ENCODE peak calls at places on chromosomes 13 and 19, in ten cellular contexts. T, M, Q, X, Y, A, B, C, R and N are unnamed samples.
A peak's percentile ranks its signal among the peaks of the same experiment; 100 is the strongest.

GRCh38 chr19:46579286-46579944 is 21.7 kb upstream of the CALM3 start:
- DNase-seq in Y (no peak), R (peak; percentile 64), B (peak; percentile 82), X (no peak), M (no peak), T (no peak), A (no peak), C (no peak), Q (peak; percentile 28), N (no peak)

GRCh38 chr13:93413972-93414717 is 187.5 kb downstream of the GPC6 start:
- DNase-seq in R (no peak), Q (no peak), Y (no peak), A (no peak), T (no peak), X (no peak), C (no peak), B (no peak), M (no peak), N (no peak)

GRCh38 chr19:52492991-52493470 is 34.4 kb upstream of the ZNF808 start:
- DNase-seq in B (peak; percentile 72), T (no peak), Q (no peak), A (peak; percentile 52), R (peak; percentile 8), X (no peak), C (no peak), M (no peak), Y (no peak), N (no peak)

GRCh38 chr19:17205237-17206140 is 9.7 kb upstream of the USE1 start:
- DNase-seq in Y (peak; percentile 79), Q (peak; percentile 72), M (peak; percentile 78), B (peak; percentile 80), A (no peak), T (peak; percentile 84), X (no peak), C (peak; percentile 82), R (peak; percentile 74), N (peak; percentile 38)

GRCh38 chr19:50639121-50640112 is at the start of gene SYT3:
- DNase-seq in Y (no peak), B (peak; percentile 80), R (peak; percentile 95), Q (peak; percentile 55), T (peak; percentile 48), A (peak; percentile 84), M (peak; percentile 74), X (no peak), C (peak; percentile 20), N (no peak)

GRCh38 chr13:53064721-53065120 is 36.1 kb downstream of the OLFM4 start:
- DNase-seq in M (no peak), C (no peak), X (no peak), A (no peak), R (peak; percentile 39), Q (no peak), T (no peak), B (no peak), Y (no peak), N (peak; percentile 49)

GRCh38 chr13:35953537-35954206 is 177.5 kb downstream of the DCLK1 start:
- DNase-seq in B (peak; percentile 54), C (peak; percentile 49), Q (peak; percentile 48), T (peak; percentile 38), M (peak; percentile 96), X (peak; percentile 90), Y (peak; percentile 84), A (no peak), R (peak; percentile 74), N (peak; percentile 86)

GRCh38 chr13:80342541-80343371 is 1.8 kb upstream of the SPRY2 start:
- DNase-seq in X (peak; percentile 88), Y (peak; percentile 89), A (peak; percentile 98), Q (peak; percentile 72), M (peak; percentile 90), B (peak; percentile 96), T (peak; percentile 89), R (peak; percentile 84), C (peak; percentile 87), N (peak; percentile 77)

GRCh38 chr19:42242071-42242511 is 311 bp downstream of the GSK3A start:
- DNase-seq in X (peak; percentile 79), M (no peak), R (peak; percentile 59), B (no peak), A (no peak), T (no peak), Q (no peak), C (no peak), Y (no peak), N (no peak)

GRCh38 chr19:17629760-17630159 is 58.4 kb downstream of the UNC13A start:
- DNase-seq in T (no peak), R (no peak), B (no peak), M (no peak), Y (no peak), A (no peak), C (no peak), Q (no peak), X (no peak), N (no peak)

GRCh38 chr13:91046715-91047327 is 300.7 kb upstream of the MIR17HG start:
- DNase-seq in C (no peak), R (no peak), M (no peak), B (no peak), Y (no peak), T (no peak), A (no peak), X (no peak), Q (peak; percentile 5), N (no peak)

GRCh38 chr19:45100202-45100600 is 7.2 kb downstream of the PPP1R37 start:
- DNase-seq in T (no peak), Y (no peak), X (no peak), C (no peak), Q (no peak), A (no peak), B (no peak), M (no peak), R (no peak), N (no peak)

GRCh38 chr13:74683411-74683810 is 549.2 kb upstream of the KLF12 start:
- DNase-seq in Y (no peak), Q (no peak), X (no peak), M (no peak), C (no peak), R (no peak), T (no peak), B (no peak), A (no peak), N (no peak)

GRCh38 chr13:104085611-104086010 is 1019.4 kb upstream of the SLC10A2 start:
- DNase-seq in R (no peak), A (no peak), T (no peak), Q (no peak), M (no peak), C (no peak), B (no peak), Y (no peak), X (no peak), N (no peak)

GRCh38 chr19:46132508-46133100 is 8.1 kb upstream of the IGFL3 start:
- DNase-seq in C (no peak), B (no peak), M (no peak), Y (no peak), T (no peak), Q (no peak), R (no peak), X (no peak), A (no peak), N (no peak)

GRCh38 chr13:30745917-30746686 is 10.8 kb downstream of the ALOX5AP start:
- DNase-seq in T (no peak), Q (no peak), M (no peak), Y (no peak), X (no peak), R (peak; percentile 19), C (peak; percentile 54), A (no peak), B (no peak), N (no peak)

GRCh38 chr19:13076787-13077186 is 25.9 kb downstream of the LYL1 start:
- DNase-seq in M (no peak), R (no peak), T (no peak), Q (no peak), C (no peak), Y (no peak), B (no peak), A (no peak), X (no peak), N (no peak)

GRCh38 chr13:94073006-94073744 is 406.3 kb downstream of the DCT start:
- DNase-seq in M (no peak), A (no peak), B (no peak), Q (no peak), R (no peak), T (no peak), Y (no peak), X (no peak), C (no peak), N (no peak)

GRCh38 chr19:11265785-11266236 is 3.5 kb upstream of the DOCK6 start:
- DNase-seq in M (no peak), A (no peak), Y (no peak), R (no peak), C (peak; percentile 95), Q (peak; percentile 87), B (no peak), X (no peak), T (peak; percentile 91), N (no peak)
- TF ChIP-seq EP300 in M (no peak), A (no peak), Y (no peak), R (no peak), C (peak; percentile 72), Q (no peak), B (no peak), X (no peak), T (no peak), N (no peak)

DNA sequence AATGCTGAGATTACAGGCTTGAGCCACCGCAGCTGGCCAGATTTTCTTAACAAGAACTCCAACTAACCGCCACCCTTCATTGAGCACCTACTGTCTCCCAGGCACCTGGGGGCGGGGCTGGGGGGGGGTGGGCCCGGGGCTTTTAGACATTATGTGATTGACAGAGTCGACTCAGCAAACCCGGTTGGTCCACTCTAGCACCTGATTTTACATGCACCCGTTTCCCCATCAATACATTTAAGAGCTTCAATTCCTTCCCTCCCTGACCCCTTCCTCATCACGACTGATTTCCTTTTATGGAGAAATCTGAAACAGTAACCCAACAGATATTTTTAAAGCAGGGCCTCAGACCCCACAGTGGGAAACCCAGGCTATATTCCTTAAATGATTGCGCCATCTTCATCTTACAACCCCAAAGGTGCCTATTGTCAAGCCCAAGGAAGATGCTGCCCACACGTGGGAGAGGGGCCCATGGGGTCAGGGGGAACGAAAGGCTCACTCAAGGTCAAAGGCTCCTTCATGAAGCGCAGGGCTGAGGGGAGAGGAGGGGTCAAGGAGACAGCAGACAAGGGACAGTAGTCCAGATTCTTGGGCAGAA is 1.8 kb downstream of the INSR start:
- DNase-seq in B (no peak), Q (no peak), A (no peak), R (no peak), X (no peak), M (no peak), T (no peak), C (no peak), Y (peak; percentile 52), N (no peak)
- TF ChIP-seq EP300 in B (no peak), Q (no peak), A (no peak), R (no peak), X (no peak), M (no peak), T (no peak), C (no peak), Y (no peak), N (no peak)

GRCh38 chr13:113229791-113230190 is 20.4 kb downstream of the CUL4A start:
- DNase-seq in A (no peak), T (no peak), Q (no peak), X (no peak), B (no peak), C (no peak), M (no peak), Y (no peak), R (no peak), N (no peak)
- TF ChIP-seq EP300 in A (no peak), T (no peak), Q (no peak), X (no peak), B (no peak), C (no peak), M (no peak), Y (no peak), R (no peak), N (no peak)

GRCh38 chr13:114145256-114145655 is 12.8 kb upstream of the RASA3 start:
- DNase-seq in T (no peak), Y (no peak), Q (no peak), A (no peak), R (peak; percentile 40), C (peak; percentile 6), M (peak; percentile 14), B (no peak), X (peak; percentile 46), N (no peak)
- TF ChIP-seq EP300 in T (no peak), Y (no peak), Q (no peak), A (no peak), R (no peak), C (no peak), M (no peak), B (no peak), X (no peak), N (no peak)